ENCODE peak calls at places on chromosomes 2 and 18, in nine cellular contexts. A, S, I, R, G, Q, O, M and N are unnamed samples.

GRCh38 chr2:136765736-136766323 is 485 bp downstream of the THSD7B start:
- DNase-seq in A (no peak), S (no peak), I (peak), R (peak), G (no peak), Q (no peak), O (no peak), M (no peak), N (no peak)

GRCh38 chr18:8895987-8896619 is 190.7 kb downstream of the MTCL1 start:
- DNase-seq in A (no peak), S (no peak), I (no peak), R (peak), G (no peak), Q (peak), O (no peak), M (no peak), N (no peak)

GRCh38 chr2:10720983-10721343 is 467 bp upstream of the ATP6V1C2 start:
- DNase-seq in A (no peak), S (no peak), I (no peak), R (no peak), G (no peak), Q (no peak), O (no peak), M (no peak), N (no peak)

GRCh38 chr2:11980809-11981208 is 234.4 kb downstream of the LPIN1 start:
- DNase-seq in A (no peak), S (no peak), I (no peak), R (no peak), G (no peak), Q (no peak), O (peak), M (no peak), N (no peak)

GRCh38 chr2:239033801-239034560 is 186.1 kb downstream of the TWIST2 start:
- DNase-seq in A (no peak), S (no peak), I (no peak), R (no peak), G (no peak), Q (no peak), O (no peak), M (no peak), N (no peak)

GRCh38 chr2:8329660-8330622 is 351.9 kb upstream of the ID2 start:
- DNase-seq in A (no peak), S (no peak), I (peak), R (no peak), G (no peak), Q (no peak), O (no peak), M (peak), N (no peak)

GRCh38 chr18:20971886-20972267 is 139.7 kb downstream of the ROCK1 start:
- DNase-seq in A (no peak), S (peak), I (peak), R (peak), G (peak), Q (peak), O (no peak), M (no peak), N (no peak)

GRCh38 chr2:65300134-65300771 is 72.6 kb downstream of the ACTR2 start:
- DNase-seq in A (peak), S (no peak), I (no peak), R (peak), G (no peak), Q (peak), O (peak), M (peak), N (no peak)

GRCh38 chr2:18412980-18413793 is 147.3 kb downstream of the RDH14 start:
- DNase-seq in A (no peak), S (no peak), I (no peak), R (peak), G (no peak), Q (peak), O (no peak), M (no peak), N (no peak)

GRCh38 chr2:113136828-113137775 is 9.7 kb downstream of the IL1RN start:
- DNase-seq in A (no peak), S (peak), I (peak), R (peak), G (peak), Q (peak), O (no peak), M (no peak), N (peak)

GRCh38 chr18:73782405-73782804 is 365.2 kb downstream of the FBXO15 start:
- DNase-seq in A (no peak), S (no peak), I (no peak), R (no peak), G (no peak), Q (no peak), O (no peak), M (no peak), N (no peak)

GRCh38 chr2:1685957-1686783 is 58.1 kb downstream of the PXDN start:
- DNase-seq in A (no peak), S (no peak), I (no peak), R (peak), G (no peak), Q (no peak), O (no peak), M (no peak), N (no peak)

GRCh38 chr18:10893761-10894160 is 255.6 kb downstream of the PIEZO2 start:
- DNase-seq in A (no peak), S (no peak), I (no peak), R (no peak), G (no peak), Q (no peak), O (no peak), M (no peak), N (no peak)

GRCh38 chr2:203682688-203683130 is 23.7 kb upstream of the CD28 start:
- DNase-seq in A (peak), S (no peak), I (no peak), R (no peak), G (no peak), Q (peak), O (no peak), M (no peak), N (no peak)

GRCh38 chr18:22302152-22302551 is 115.6 kb downstream of the CTAGE1 start:
- DNase-seq in A (no peak), S (no peak), I (no peak), R (no peak), G (no peak), Q (no peak), O (no peak), M (no peak), N (no peak)

GRCh38 chr2:36820942-36821605 is 124.6 kb downstream of the VIT start:
- DNase-seq in A (no peak), S (no peak), I (no peak), R (no peak), G (no peak), Q (no peak), O (no peak), M (no peak), N (no peak)

GRCh38 chr2:229641676-229642075 is 72.7 kb downstream of the DNER start:
- DNase-seq in A (no peak), S (no peak), I (no peak), R (no peak), G (no peak), Q (no peak), O (no peak), M (no peak), N (no peak)

GRCh38 chr2:177628817-177629216 is 236.2 kb downstream of the AGPS start:
- DNase-seq in A (no peak), S (no peak), I (no peak), R (no peak), G (no peak), Q (no peak), O (no peak), M (no peak), N (no peak)

GRCh38 chr2:152884088-152884487 is 165.7 kb downstream of the ARL6IP6 start:
- DNase-seq in A (no peak), S (no peak), I (no peak), R (no peak), G (no peak), Q (no peak), O (no peak), M (no peak), N (no peak)

GRCh38 chr2:189492451-189492850 is 51.2 kb downstream of the WDR75 start:
- DNase-seq in A (no peak), S (no peak), I (no peak), R (no peak), G (no peak), Q (peak), O (no peak), M (no peak), N (no peak)

GRCh38 chr2:185374878-185375277 is 363.7 kb upstream of the FSIP2 start:
- DNase-seq in A (no peak), S (no peak), I (no peak), R (no peak), G (no peak), Q (no peak), O (no peak), M (no peak), N (no peak)

GRCh38 chr18:54813305-54813704 is 15.0 kb upstream of the RAB27B start:
- DNase-seq in A (no peak), S (no peak), I (no peak), R (no peak), G (no peak), Q (no peak), O (no peak), M (no peak), N (no peak)

GRCh38 chr2:135311962-135312361 is 219.1 kb downstream of the ZRANB3 start:
- DNase-seq in A (no peak), S (no peak), I (no peak), R (no peak), G (no peak), Q (no peak), O (no peak), M (no peak), N (no peak)

GRCh38 chr18:68448736-68449135 is 266.2 kb downstream of the TMX3 start:
- DNase-seq in A (no peak), S (no peak), I (no peak), R (no peak), G (no peak), Q (peak), O (no peak), M (no peak), N (no peak)

GRCh38 chr2:28347193-28347592 is 45.5 kb upstream of the FOSL2 start:
- DNase-seq in A (no peak), S (no peak), I (no peak), R (no peak), G (no peak), Q (no peak), O (no peak), M (no peak), N (no peak)

GRCh38 chr2:227347117-227347516 is 22.1 kb downstream of the MFF start:
- DNase-seq in A (no peak), S (no peak), I (no peak), R (no peak), G (peak), Q (no peak), O (no peak), M (no peak), N (no peak)

GRCh38 chr2:216490061-216490460 is 8.6 kb upstream of the RPL37A start:
- DNase-seq in A (no peak), S (no peak), I (no peak), R (peak), G (no peak), Q (peak), O (no peak), M (no peak), N (no peak)

GRCh38 chr2:31088516-31089195 is 49.6 kb downstream of the GALNT14 start:
- DNase-seq in A (no peak), S (no peak), I (no peak), R (no peak), G (no peak), Q (no peak), O (no peak), M (no peak), N (no peak)

GRCh38 chr2:199572571-199572970 is 114.8 kb upstream of the SATB2 start:
- DNase-seq in A (no peak), S (no peak), I (no peak), R (no peak), G (no peak), Q (no peak), O (no peak), M (no peak), N (no peak)

GRCh38 chr2:206983156-206983875 is 44.0 kb downstream of the CPO start:
- DNase-seq in A (no peak), S (no peak), I (no peak), R (no peak), G (no peak), Q (no peak), O (no peak), M (peak), N (no peak)

GRCh38 chr2:114442545-114442944 is at the start of gene DPP10:
- DNase-seq in A (peak), S (peak), I (no peak), R (no peak), G (peak), Q (no peak), O (no peak), M (no peak), N (no peak)

GRCh38 chr2:1546023-1546591 is 132.8 kb downstream of the TPO start:
- DNase-seq in A (no peak), S (peak), I (no peak), R (peak), G (peak), Q (peak), O (no peak), M (peak), N (no peak)

GRCh38 chr18:46224181-46224775 is 120.1 kb downstream of the HAUS1 start:
- DNase-seq in A (no peak), S (no peak), I (peak), R (no peak), G (no peak), Q (peak), O (no peak), M (no peak), N (no peak)

GRCh38 chr2:173079968-173080860 is 4.6 kb downstream of the MAP3K20 start:
- DNase-seq in A (no peak), S (no peak), I (no peak), R (peak), G (peak), Q (peak), O (no peak), M (no peak), N (no peak)

GRCh38 chr2:60717691-60718090 is 38.4 kb upstream of the PAPOLG start:
- DNase-seq in A (no peak), S (no peak), I (no peak), R (no peak), G (no peak), Q (no peak), O (no peak), M (no peak), N (no peak)

GRCh38 chr2:234628953-234629352 is 132.1 kb upstream of the ARL4C start:
- DNase-seq in A (no peak), S (no peak), I (no peak), R (no peak), G (no peak), Q (no peak), O (no peak), M (no peak), N (no peak)

GRCh38 chr2:174158003-174158402 is 90.3 kb downstream of the OLA1 start:
- DNase-seq in A (no peak), S (peak), I (peak), R (peak), G (peak), Q (peak), O (no peak), M (no peak), N (no peak)